ENCODE peak calls at places on chromosome 5, in ten cellular contexts. F, Q, J, O, S, D, A, B, I and U are unnamed samples.

GRCh38 chr5:66021585-66021984 is 95.2 kb downstream of the ERBIN start:
- DNase-seq in F (no peak), Q (no peak), J (no peak), O (no peak), S (no peak), D (no peak), A (no peak), B (no peak), I (no peak), U (no peak)

GRCh38 chr5:60583598-60583997 is 116.4 kb downstream of the DEPDC1B start:
- DNase-seq in F (no peak), Q (no peak), J (no peak), O (no peak), S (no peak), D (no peak), A (peak), B (peak), I (no peak), U (no peak)

GRCh38 chr5:172931001-172931536 is 28.2 kb upstream of the RPL26L1 start:
- DNase-seq in F (peak), Q (no peak), J (peak), O (peak), S (no peak), D (no peak), A (peak), B (peak), I (peak), U (peak)

GRCh38 chr5:173454764-173455598 is 126.8 kb upstream of the STC2 start:
- DNase-seq in F (peak), Q (peak), J (peak), O (peak), S (peak), D (no peak), A (peak), B (peak), I (peak), U (peak)

GRCh38 chr5:89342106-89342876 is 459.3 kb upstream of the MEF2C start:
- DNase-seq in F (peak), Q (peak), J (no peak), O (peak), S (no peak), D (no peak), A (peak), B (peak), I (peak), U (peak)

GRCh38 chr5:41835625-41836024 is 34.6 kb downstream of the OXCT1 start:
- DNase-seq in F (peak), Q (peak), J (peak), O (peak), S (peak), D (no peak), A (peak), B (peak), I (peak), U (peak)

GRCh38 chr5:82884821-82885471 is 192.2 kb downstream of the TMEM167A start:
- DNase-seq in F (no peak), Q (no peak), J (no peak), O (no peak), S (no peak), D (no peak), A (no peak), B (no peak), I (no peak), U (no peak)

GRCh38 chr5:159877894-159878448 is 38.3 kb upstream of the ADRA1B start:
- DNase-seq in F (no peak), Q (no peak), J (no peak), O (no peak), S (peak), D (no peak), A (peak), B (peak), I (no peak), U (no peak)

GRCh38 chr5:131261483-131261882 is 2.4 kb upstream of the CDC42SE2 start:
- DNase-seq in F (no peak), Q (no peak), J (no peak), O (no peak), S (no peak), D (no peak), A (no peak), B (no peak), I (no peak), U (no peak)

GRCh38 chr5:20360243-20360642 is 372.2 kb upstream of the CDH18 start:
- DNase-seq in F (no peak), Q (no peak), J (no peak), O (no peak), S (no peak), D (no peak), A (no peak), B (no peak), I (no peak), U (no peak)

GRCh38 chr5:134590992-134591659 is 41.5 kb downstream of the SAR1B start:
- DNase-seq in F (no peak), Q (no peak), J (no peak), O (peak), S (no peak), D (no peak), A (no peak), B (peak), I (no peak), U (no peak)

GRCh38 chr5:38532165-38532669 is 24.2 kb downstream of the LIFR start:
- DNase-seq in F (no peak), Q (no peak), J (no peak), O (no peak), S (no peak), D (no peak), A (no peak), B (no peak), I (no peak), U (no peak)

GRCh38 chr5:159103086-159103485 is 3.4 kb upstream of the EBF1 start:
- DNase-seq in F (no peak), Q (no peak), J (no peak), O (no peak), S (no peak), D (no peak), A (no peak), B (no peak), I (no peak), U (no peak)

GRCh38 chr5:8458038-8458383 is 589.1 kb downstream of the MTRR start:
- DNase-seq in F (no peak), Q (no peak), J (no peak), O (peak), S (no peak), D (no peak), A (peak), B (peak), I (peak), U (no peak)

GRCh38 chr5:178387061-178387855 is 154.7 kb upstream of the PHYKPL start:
- DNase-seq in F (no peak), Q (no peak), J (no peak), O (no peak), S (no peak), D (no peak), A (no peak), B (no peak), I (no peak), U (no peak)

GRCh38 chr5:62259699-62260220 is 46.2 kb upstream of the KIF2A start:
- DNase-seq in F (no peak), Q (no peak), J (no peak), O (no peak), S (no peak), D (no peak), A (no peak), B (no peak), I (peak), U (no peak)

GRCh38 chr5:83731638-83732037 is 11.0 kb upstream of the HAPLN1 start:
- DNase-seq in F (no peak), Q (no peak), J (no peak), O (no peak), S (no peak), D (no peak), A (no peak), B (no peak), I (no peak), U (no peak)

GRCh38 chr5:96590796-96591195 is 71.4 kb upstream of the CAST start:
- DNase-seq in F (no peak), Q (no peak), J (no peak), O (no peak), S (no peak), D (no peak), A (no peak), B (no peak), I (peak), U (no peak)

GRCh38 chr5:88190106-88190834 is 78.4 kb downstream of the TMEM161B start:
- DNase-seq in F (no peak), Q (no peak), J (no peak), O (no peak), S (no peak), D (no peak), A (peak), B (no peak), I (no peak), U (no peak)

GRCh38 chr5:42811591-42812392 is at the start of gene SELENOP:
- DNase-seq in F (no peak), Q (no peak), J (peak), O (peak), S (no peak), D (no peak), A (peak), B (peak), I (peak), U (no peak)

GRCh38 chr5:39523821-39524220 is 99.0 kb upstream of the DAB2 start:
- DNase-seq in F (no peak), Q (no peak), J (no peak), O (no peak), S (no peak), D (no peak), A (peak), B (peak), I (peak), U (peak)

GRCh38 chr5:117888688-117889087 is 1099.7 kb downstream of the DTWD2 start:
- DNase-seq in F (no peak), Q (no peak), J (no peak), O (no peak), S (no peak), D (no peak), A (no peak), B (no peak), I (no peak), U (no peak)
- H3K4me3 ChIP-seq in F (no peak), Q (no peak), J (no peak), O (no peak), S (peak), D (no peak), A (no peak), B (no peak), I (no peak), U (no peak)

DNA sequence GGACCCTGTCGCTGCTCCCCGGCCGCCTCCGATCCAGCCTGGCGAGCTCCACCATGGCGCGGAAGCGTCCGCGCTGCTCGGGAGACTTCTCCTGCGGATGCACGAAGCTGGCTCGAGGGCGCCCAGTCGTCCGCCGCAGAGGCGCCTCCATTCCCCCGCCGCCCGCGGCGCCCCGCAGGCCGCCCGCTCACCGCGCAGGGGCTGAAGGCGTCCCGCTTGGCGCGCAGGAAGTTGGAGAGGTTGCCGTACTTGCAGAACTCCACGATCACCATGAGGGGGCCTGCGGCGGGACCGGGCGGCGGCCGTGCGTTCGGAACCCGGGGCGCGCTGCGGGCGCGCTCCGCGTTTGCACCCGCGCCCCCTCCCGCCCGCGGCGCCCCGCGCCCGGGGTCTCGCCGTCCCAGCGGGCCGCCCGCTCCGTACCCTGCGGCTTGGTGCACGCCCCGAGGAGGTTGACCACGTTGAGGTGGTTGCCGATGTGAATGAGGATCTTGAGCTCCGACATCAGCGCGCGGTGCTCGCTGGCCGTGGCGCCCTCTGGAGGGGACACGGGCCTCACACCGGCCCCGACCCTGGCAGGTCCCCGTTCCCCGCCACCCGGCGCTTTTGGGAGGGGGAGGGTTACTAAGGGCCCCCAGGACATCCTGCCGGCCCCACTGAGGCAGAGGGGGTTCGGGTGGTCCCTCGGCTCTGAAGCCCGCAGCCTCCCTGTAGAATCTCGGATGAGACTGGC is 27.7 kb upstream of the SCGB3A1 start:
- DNase-seq in F (no peak), Q (no peak), J (no peak), O (peak), S (no peak), D (no peak), A (peak), B (no peak), I (peak), U (no peak)
- TF ChIP-seq CTCF in F (peak), Q (peak), J (no peak), O (no peak), S (no peak), D (no peak), A (peak), B (peak), I (no peak), U (peak)

GRCh38 chr5:36728697-36729543 is 122.5 kb downstream of the SLC1A3 start:
- DNase-seq in F (no peak), Q (peak), J (no peak), O (peak), S (no peak), D (no peak), A (peak), B (peak), I (peak), U (peak)
- H3K4me3 ChIP-seq in F (no peak), Q (no peak), J (no peak), O (no peak), S (no peak), D (no peak), A (no peak), B (no peak), I (no peak), U (no peak)

DNA sequence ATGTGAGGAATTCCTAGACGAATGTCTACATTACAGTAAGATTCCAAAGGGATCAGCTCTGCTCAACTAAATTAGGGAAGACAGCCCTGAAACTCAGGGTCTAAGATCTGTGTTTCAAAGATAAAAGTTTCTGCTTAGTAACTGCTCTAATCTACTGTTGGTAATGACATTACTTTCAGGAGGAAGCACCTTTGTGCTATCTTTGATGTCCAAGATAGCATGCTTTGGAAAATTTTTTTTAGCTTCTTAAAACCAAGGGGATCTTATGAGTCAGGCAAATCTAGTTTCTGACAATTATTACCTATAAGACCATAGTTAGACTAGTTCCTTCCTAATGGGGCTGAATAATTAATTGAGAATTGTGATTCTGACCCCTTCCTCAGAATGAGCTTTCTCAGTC is 11.0 kb upstream of the HK3 start:
- DNase-seq in F (no peak), Q (no peak), J (no peak), O (no peak), S (no peak), D (no peak), A (no peak), B (no peak), I (no peak), U (no peak)
- TF ChIP-seq CTCF in F (no peak), Q (no peak), J (no peak), O (no peak), S (no peak), D (no peak), A (no peak), B (no peak), I (no peak), U (no peak)

GRCh38 chr5:140672455-140673186 is 755 bp downstream of the DND1 start:
- DNase-seq in F (no peak), Q (no peak), J (no peak), O (no peak), S (no peak), D (no peak), A (no peak), B (no peak), I (no peak), U (no peak)
- H3K4me3 ChIP-seq in F (no peak), Q (no peak), J (no peak), O (no peak), S (peak), D (no peak), A (no peak), B (no peak), I (no peak), U (no peak)